ENCODE peak calls at places on chromosomes 13 and 19, in eight cellular contexts. Z is Peyer's patch, U is IMR-90, K is tibial nerve, F is adrenal gland, E is heart left ventricle, T is breast epithelium, B is uterus. M is an unnamed sample.

GRCh38 chr13:106143392-106143791 is 392.1 kb downstream of the EFNB2 start:
- DNase-seq in U (peak), E (no peak), F (no peak), Z (no peak), K (no peak), T (no peak), B (no peak), M (no peak)

GRCh38 chr13:59441596-59442280 is 722.0 kb downstream of the DIAPH3 start:
- DNase-seq in F (no peak), E (no peak), T (no peak), B (no peak), K (no peak), Z (no peak), U (no peak), M (no peak)

GRCh38 chr19:49591731-49592485 is 926 bp downstream of the PRR12 start:
- DNase-seq in U (peak), F (peak), E (no peak), B (peak), K (no peak), T (no peak), Z (peak), M (peak)

GRCh38 chr19:18433039-18433691 is 4.8 kb downstream of the ISYNA1 start:
- DNase-seq in Z (peak), F (peak), E (no peak), K (no peak), B (peak), U (no peak), T (no peak), M (peak)

GRCh38 chr19:53374743-53375142 is 9.2 kb downstream of the ZNF525 start:
- DNase-seq in K (no peak), E (no peak), T (no peak), Z (no peak), U (no peak), F (no peak), B (no peak), M (no peak)

GRCh38 chr19:40421468-40421778 is 4.4 kb downstream of the SERTAD1 start:
- DNase-seq in K (no peak), B (no peak), T (no peak), E (no peak), U (no peak), F (no peak), Z (no peak), M (no peak)

GRCh38 chr19:524062-524674 is 7.4 kb upstream of the CDC34 start:
- DNase-seq in F (no peak), T (no peak), E (no peak), U (peak), Z (no peak), B (no peak), K (no peak), M (no peak)

GRCh38 chr13:54636231-54636630 is 1607.6 kb downstream of the OLFM4 start:
- DNase-seq in Z (no peak), E (no peak), T (no peak), F (no peak), K (no peak), B (no peak), U (no peak), M (no peak)

GRCh38 chr19:15464394-15465385 is at the start of gene RASAL3:
- DNase-seq in T (no peak), U (no peak), K (no peak), E (no peak), Z (peak), B (no peak), F (no peak), M (no peak)

GRCh38 chr13:103730407-103730806 is 664.2 kb upstream of the SLC10A2 start:
- DNase-seq in F (no peak), U (no peak), T (no peak), B (no peak), Z (no peak), E (peak), K (no peak), M (no peak)

GRCh38 chr19:640606-641170 is 1.0 kb downstream of the FGF22 start:
- DNase-seq in Z (no peak), K (no peak), F (no peak), U (no peak), B (no peak), E (no peak), T (no peak), M (no peak)

GRCh38 chr13:45786293-45786920 is 65.1 kb downstream of the SIAH3 start:
- DNase-seq in Z (no peak), T (no peak), K (no peak), U (no peak), E (no peak), F (no peak), B (no peak), M (no peak)

GRCh38 chr19:10270616-10271394 is at the start of gene ICAM1:
- DNase-seq in Z (peak), E (peak), U (peak), B (peak), T (peak), F (peak), K (peak), M (peak)

GRCh38 chr13:111121421-111121820 is 6.3 kb downstream of the ARHGEF7 start:
- DNase-seq in U (no peak), E (no peak), T (no peak), B (no peak), K (no peak), Z (no peak), F (no peak), M (no peak)

GRCh38 chr13:51723529-51723928 is 80.4 kb downstream of the DHRS12 start:
- DNase-seq in B (no peak), Z (no peak), E (no peak), U (no peak), T (no peak), F (no peak), K (no peak), M (no peak)

GRCh38 chr13:71515639-71516038 is 351.4 kb downstream of the DACH1 start:
- DNase-seq in B (no peak), F (no peak), T (no peak), Z (no peak), U (no peak), K (no peak), E (no peak), M (no peak)

GRCh38 chr13:37070956-37071355 is 11.5 kb upstream of the SUPT20H start:
- DNase-seq in F (no peak), T (no peak), U (peak), E (no peak), B (no peak), K (no peak), Z (no peak), M (no peak)

GRCh38 chr19:47406711-47407416 is 12.5 kb downstream of the MEIS3 start:
- DNase-seq in T (no peak), F (no peak), Z (no peak), U (no peak), B (no peak), E (no peak), K (no peak), M (no peak)

GRCh38 chr19:52212572-52213255 is 22.9 kb downstream of the PPP2R1A start:
- DNase-seq in K (no peak), E (no peak), F (no peak), T (no peak), U (no peak), B (no peak), Z (no peak), M (no peak)

GRCh38 chr13:87459419-87459818 is 211.8 kb upstream of the SLITRK5 start:
- DNase-seq in K (no peak), T (no peak), B (no peak), F (no peak), U (no peak), E (no peak), Z (no peak), M (no peak)

GRCh38 chr13:58018865-58019264 is 387.3 kb downstream of the PCDH17 start:
- DNase-seq in B (no peak), K (no peak), U (no peak), Z (no peak), T (no peak), F (no peak), E (no peak), M (no peak)

GRCh38 chr13:23674795-23675640 is 104.8 kb downstream of the TNFRSF19 start:
- DNase-seq in B (no peak), E (no peak), F (no peak), T (no peak), U (peak), K (no peak), Z (no peak), M (no peak)

GRCh38 chr19:3375221-3376088 is 9.1 kb downstream of the NFIC start:
- DNase-seq in K (peak), E (peak), F (peak), B (peak), U (peak), Z (peak), T (peak), M (peak)

GRCh38 chr19:50661087-50661486 is 11.8 kb downstream of the C19orf81 start:
- DNase-seq in E (no peak), U (no peak), F (no peak), Z (no peak), K (no peak), T (no peak), B (no peak), M (no peak)

GRCh38 chr19:4154571-4155312 is 1.3 kb downstream of the CREB3L3 start:
- DNase-seq in F (no peak), K (no peak), B (no peak), E (no peak), Z (no peak), U (no peak), T (no peak), M (no peak)

GRCh38 chr19:48271531-48272151 is 1.8 kb downstream of the ZNF114 start:
- DNase-seq in T (no peak), F (no peak), U (peak), B (peak), K (no peak), Z (no peak), E (peak), M (peak)

GRCh38 chr19:2270157-2270571 is 11.8 kb downstream of the PEAK3 start:
- DNase-seq in F (peak), K (peak), B (peak), Z (no peak), T (no peak), E (peak), U (no peak), M (peak)

GRCh38 chr19:38263696-38264485 is 482 bp upstream of the SPINT2 start:
- DNase-seq in K (no peak), B (no peak), E (no peak), Z (peak), F (peak), T (no peak), U (peak), M (no peak)

GRCh38 chr13:34416833-34417425 is 525.1 kb upstream of the NBEA start:
- DNase-seq in K (peak), T (no peak), E (peak), B (peak), Z (no peak), F (peak), U (peak), M (peak)

GRCh38 chr19:16825312-16826168 is 3.7 kb upstream of the SIN3B start:
- DNase-seq in Z (no peak), U (peak), F (peak), K (peak), B (peak), E (no peak), T (peak), M (peak)

GRCh38 chr19:38647966-38648788 is 728 bp downstream of the ACTN4 start:
- DNase-seq in F (no peak), K (no peak), T (no peak), E (no peak), U (no peak), B (no peak), Z (no peak), M (no peak)

GRCh38 chr19:18049390-18049789 is 37.3 kb downstream of the IL12RB1 start:
- DNase-seq in Z (peak), K (peak), T (peak), F (peak), U (peak), B (peak), E (peak), M (peak)

GRCh38 chr13:23736541-23736940 is 152.7 kb downstream of the MIPEP start:
- DNase-seq in T (no peak), K (no peak), Z (no peak), E (no peak), U (no peak), F (no peak), B (no peak), M (no peak)

GRCh38 chr13:85312071-85312470 is 487.1 kb downstream of the SLITRK6 start:
- DNase-seq in T (no peak), U (no peak), E (no peak), B (no peak), F (no peak), K (no peak), Z (no peak), M (no peak)

GRCh38 chr19:4061178-4061682 is 5.5 kb downstream of the ZBTB7A start:
- DNase-seq in E (peak), K (peak), Z (peak), U (no peak), T (peak), B (peak), F (peak), M (peak)

GRCh38 chr19:4310247-4311121 is 6.1 kb downstream of the FSD1 start:
- DNase-seq in Z (no peak), K (no peak), E (no peak), T (no peak), F (peak), U (no peak), B (no peak), M (no peak)

GRCh38 chr19:6272411-6272791 is 7.4 kb downstream of the MLLT1 start:
- DNase-seq in E (no peak), F (no peak), U (no peak), Z (no peak), T (no peak), B (peak), K (no peak), M (peak)

DNA sequence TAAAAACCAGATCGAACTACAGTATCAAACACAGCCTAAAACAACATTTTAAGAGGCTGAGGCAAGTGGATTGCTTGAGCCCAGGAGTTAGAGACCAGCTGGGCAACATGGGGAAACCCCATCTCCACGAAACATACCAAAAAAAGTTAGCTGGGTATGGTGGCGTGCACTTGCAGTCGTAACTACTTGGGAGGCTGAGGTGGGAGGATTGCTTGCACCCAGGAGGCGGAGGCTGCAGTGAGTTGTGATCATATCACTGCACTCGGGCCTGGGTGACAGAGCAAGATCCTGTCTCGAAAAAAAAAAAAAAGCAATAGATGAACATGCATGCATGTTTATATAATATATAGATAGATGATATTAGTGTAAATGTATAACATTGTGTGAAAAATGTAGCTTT is 5.2 kb upstream of the MRPS31 start:
- DNase-seq in Z (no peak), F (no peak), B (no peak), K (no peak), T (no peak), U (no peak), E (no peak), M (no peak)
- H3K27ac ChIP-seq in Z (peak), F (no peak), B (no peak), K (no peak), T (no peak), U (no peak), E (no peak), M (no peak)

DNA sequence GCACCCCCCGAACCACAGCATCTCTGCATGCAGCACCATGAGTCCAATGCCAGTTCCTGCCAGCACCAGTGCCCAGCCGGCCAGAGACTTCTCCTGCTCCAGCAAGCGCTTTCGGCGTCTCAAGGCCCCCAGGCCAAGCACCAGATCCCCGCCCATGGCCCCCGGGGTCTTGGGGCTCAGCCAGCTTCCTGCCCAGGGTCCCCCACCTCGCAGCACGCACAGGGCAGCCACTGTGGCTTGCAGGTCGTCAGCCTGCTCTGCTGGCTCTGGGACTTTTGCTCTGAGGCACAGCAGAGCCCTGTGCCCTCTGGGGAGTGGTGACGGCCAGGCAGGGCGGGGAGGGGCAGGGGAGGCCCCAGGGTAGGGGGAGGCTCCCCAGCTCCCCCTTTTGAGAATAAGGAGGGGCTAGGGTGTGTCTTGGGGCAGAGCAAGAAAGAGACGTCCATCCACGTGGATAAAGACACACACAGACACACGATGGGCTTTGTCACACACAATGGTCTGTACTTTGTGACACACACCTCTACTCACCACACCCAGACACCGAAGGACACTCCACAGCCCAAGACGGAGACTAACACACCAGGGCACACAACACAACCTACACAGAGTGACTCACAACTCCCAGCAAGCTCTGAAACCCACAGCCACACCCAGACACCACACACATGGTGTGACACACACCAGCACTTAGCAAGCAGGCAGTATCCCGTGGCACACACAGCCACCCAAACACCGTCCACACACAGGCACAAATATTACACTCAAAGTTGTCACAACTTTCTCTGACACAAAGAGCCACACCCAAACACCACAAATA is at the start of gene KCNN4:
- DNase-seq in U (peak), K (no peak), B (no peak), F (no peak), T (no peak), Z (peak), E (no peak), M (no peak)
- TF ChIP-seq POLR2A in U (no peak), K (no peak), B (no peak), F (no peak), T (no peak), Z (peak), E (no peak), M (no peak)

GRCh38 chr13:52847322-52847681 is 1.1 kb downstream of the PCDH8 start:
- DNase-seq in F (no peak), K (no peak), E (peak), B (no peak), Z (no peak), T (no peak), U (no peak), M (no peak)

GRCh38 chr13:52845766-52846566 is 2.5 kb downstream of the PCDH8 start:
- DNase-seq in K (no peak), B (no peak), E (peak), Z (no peak), F (no peak), U (no peak), T (no peak), M (no peak)

GRCh38 chr13:52847682-52848432 is 583 bp downstream of the PCDH8 start:
- DNase-seq in Z (no peak), U (no peak), T (no peak), K (no peak), E (peak), F (no peak), B (no peak), M (no peak)

GRCh38 chr13:52845334-52845761 is 3.1 kb downstream of the PCDH8 start:
- DNase-seq in B (no peak), K (no peak), E (no peak), Z (no peak), T (no peak), U (no peak), F (no peak), M (no peak)

GRCh38 chr13:52846567-52847321 is 1.7 kb downstream of the PCDH8 start:
- DNase-seq in B (no peak), F (no peak), T (no peak), U (peak), Z (no peak), K (peak), E (peak), M (no peak)
- TF ChIP-seq CTCF in B (no peak), F (no peak), T (peak), U (peak), Z (no peak), K (peak), E (peak), M (no peak)

DNA sequence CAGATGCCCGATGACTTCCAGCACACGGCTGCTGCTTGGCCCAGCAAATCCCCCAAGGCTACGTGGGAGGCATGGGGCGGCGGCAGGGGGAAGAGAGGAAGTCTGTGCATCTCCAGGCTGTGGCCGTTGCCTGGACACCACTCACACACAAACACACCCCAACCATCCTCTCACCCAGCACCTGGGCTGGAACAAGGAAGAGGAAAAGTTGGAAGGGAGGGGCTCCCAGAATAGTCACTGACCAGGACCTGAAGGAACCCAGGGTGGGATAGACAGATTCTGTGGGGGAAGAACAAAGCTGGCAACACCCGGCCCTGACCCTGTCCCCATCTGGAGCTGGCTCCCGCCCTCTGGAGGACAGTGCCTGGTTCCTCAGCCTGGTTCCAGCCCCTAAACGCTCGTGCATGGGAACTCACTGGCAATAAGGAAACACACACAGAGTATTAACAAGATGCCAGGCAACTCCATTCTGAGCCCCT is 11.2 kb downstream of the PPP6R1 start:
- DNase-seq in T (peak), K (no peak), U (no peak), B (no peak), F (peak), E (peak), Z (no peak), M (no peak)
- H3K27ac ChIP-seq in T (peak), K (no peak), U (no peak), B (no peak), F (no peak), E (no peak), Z (peak), M (no peak)

GRCh38 chr19:42401365-42402303 is 11.5 kb upstream of the CNFN start:
- DNase-seq in E (peak), T (peak), U (peak), F (peak), Z (peak), K (peak), B (peak), M (peak)
- TF ChIP-seq POLR2A in E (no peak), T (no peak), U (no peak), F (peak), Z (no peak), K (no peak), B (no peak), M (no peak)